ENCODE peak calls at places on chromosomes 13 and 19, in ten cellular contexts. G, Q, D, W, J, Z, S, E, K and H are unnamed samples.

GRCh38 chr13:48678316-48678715 is 24.6 kb downstream of the CYSLTR2 start:
- DNase-seq in Q (no peak), S (no peak), E (no peak), D (no peak), K (no peak), J (no peak), G (no peak), W (no peak), Z (no peak), H (peak; percentile 75)

GRCh38 chr19:15252398-15253018 is 20.3 kb upstream of the EPHX3 start:
- DNase-seq in D (no peak), Q (no peak), J (no peak), G (peak; percentile 12), E (no peak), K (peak; percentile 44), W (peak; percentile 46), Z (no peak), S (peak; percentile 69), H (peak; percentile 75)

GRCh38 chr13:80239571-80240255 is 101.2 kb downstream of the SPRY2 start:
- DNase-seq in E (no peak), J (no peak), G (no peak), Q (no peak), D (no peak), S (no peak), W (peak; percentile 18), Z (no peak), K (no peak), H (no peak)

GRCh38 chr13:44052843-44053607 is 173.3 kb downstream of the LACC1 start:
- DNase-seq in S (peak; percentile 78), W (peak; percentile 38), J (no peak), D (no peak), Z (no peak), Q (no peak), G (no peak), K (peak; percentile 39), E (peak; percentile 71), H (peak; percentile 76)

GRCh38 chr19:42277821-42278809 is 9.1 kb downstream of the CIC start:
- DNase-seq in S (peak; percentile 74), E (no peak), D (peak; percentile 33), G (no peak), Z (peak; percentile 54), K (peak; percentile 35), W (peak; percentile 22), J (no peak), Q (no peak), H (peak; percentile 57)

GRCh38 chr19:7602935-7603497 is 7.4 kb downstream of the CAMSAP3 start:
- DNase-seq in Z (no peak), J (no peak), E (peak; percentile 54), S (peak; percentile 36), G (no peak), D (no peak), K (no peak), W (no peak), Q (no peak), H (no peak)

GRCh38 chr19:35741216-35741541 is 1.1 kb downstream of the IGFLR1 start:
- DNase-seq in K (no peak), G (no peak), Z (no peak), E (no peak), D (no peak), W (no peak), J (peak; percentile 48), S (no peak), Q (no peak), H (no peak)

GRCh38 chr13:33353210-33353609 is 67.7 kb upstream of the STARD13 start:
- DNase-seq in Z (peak; percentile 51), S (no peak), J (peak; percentile 69), D (peak; percentile 41), G (peak; percentile 88), K (no peak), W (no peak), Q (no peak), E (peak; percentile 25), H (no peak)

GRCh38 chr13:75643182-75643581 is 7.1 kb downstream of the LMO7 start:
- DNase-seq in D (no peak), G (no peak), S (no peak), W (no peak), K (no peak), Z (no peak), J (no peak), E (no peak), Q (no peak), H (no peak)

GRCh38 chr13:100338265-100338664 is 249.4 kb downstream of the PCCA start:
- DNase-seq in K (no peak), D (no peak), Z (no peak), E (no peak), Q (no peak), W (peak; percentile 73), S (no peak), J (no peak), G (no peak), H (no peak)

GRCh38 chr13:40399756-40400155 is 266.7 kb downstream of the FOXO1 start:
- DNase-seq in G (peak; percentile 68), Q (no peak), E (no peak), K (no peak), D (no peak), J (no peak), S (no peak), Z (no peak), W (no peak), H (no peak)

GRCh38 chr19:41245779-41246297 is 18.3 kb upstream of the HNRNPUL1 start:
- DNase-seq in W (no peak), Z (no peak), J (no peak), G (no peak), K (no peak), Q (no peak), S (no peak), D (no peak), E (no peak), H (no peak)

GRCh38 chr19:33375156-33375744 is 1.7 kb downstream of the CEBPG start:
- DNase-seq in E (no peak), J (no peak), S (no peak), Q (no peak), G (no peak), Z (no peak), K (no peak), D (no peak), W (no peak), H (no peak)

GRCh38 chr19:33375760-33376159 is 2.3 kb downstream of the CEBPG start:
- DNase-seq in K (peak; percentile 61), Z (no peak), S (peak; percentile 43), E (no peak), W (peak; percentile 42), J (no peak), Q (no peak), G (no peak), D (no peak), H (no peak)

GRCh38 chr19:33374406-33374703 is 846 bp downstream of the CEBPG start:
- DNase-seq in D (peak; percentile 56), G (peak; percentile 21), E (peak; percentile 45), S (no peak), Z (no peak), K (peak; percentile 27), Q (no peak), W (peak; percentile 44), J (no peak), H (no peak)

GRCh38 chr19:33376423-33376822 is 2.9 kb downstream of the CEBPG start:
- DNase-seq in S (peak; percentile 86), E (peak; percentile 63), W (peak; percentile 86), G (no peak), Q (no peak), K (peak; percentile 67), Z (peak; percentile 95), J (no peak), D (peak; percentile 90), H (no peak)

GRCh38 chr19:33373701-33374405 is at the start of gene CEBPG:
- DNase-seq in Q (no peak), G (peak; percentile 51), E (peak; percentile 64), W (peak; percentile 54), Z (no peak), S (peak; percentile 72), J (peak; percentile 91), D (peak; percentile 79), K (peak; percentile 67), H (no peak)
- TF ChIP-seq CTCF in Q (peak; percentile 8), G (no peak), E (peak; percentile 48), W (peak; percentile 7), Z (no peak), S (no peak), J (peak; percentile 22), D (peak; percentile 1), K (no peak), H (peak; percentile 61)

DNA sequence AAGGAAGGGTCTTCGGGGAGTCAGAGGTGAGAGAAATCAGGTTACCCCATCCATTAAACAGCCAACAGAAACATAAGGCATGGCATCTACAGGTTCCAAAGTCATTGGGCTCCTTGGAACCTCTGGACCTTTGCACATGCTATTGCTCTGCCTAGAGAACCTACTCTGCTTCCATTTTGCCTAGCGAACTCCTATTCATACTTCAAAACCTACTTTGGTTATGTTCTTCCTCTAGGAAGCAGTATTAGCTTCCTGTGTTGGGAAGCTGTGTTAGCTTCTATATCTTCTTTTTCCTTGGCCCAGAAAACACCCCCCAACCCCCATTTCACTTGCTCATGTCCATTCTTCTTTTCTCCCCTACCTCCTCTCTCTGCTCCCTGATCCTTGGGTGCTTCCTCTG is 39.6 kb downstream of the F2RL3 start:
- DNase-seq in W (no peak), Q (no peak), J (no peak), S (no peak), K (no peak), D (no peak), Z (no peak), E (no peak), G (no peak), H (no peak)
- TF ChIP-seq CTCF in W (no peak), Q (no peak), J (no peak), S (no peak), K (no peak), D (no peak), Z (no peak), E (no peak), G (no peak), H (no peak)

GRCh38 chr13:66860868-66861447 is 369.2 kb downstream of the PCDH9 start:
- DNase-seq in J (no peak), Z (no peak), G (no peak), E (no peak), S (no peak), K (no peak), D (no peak), W (no peak), Q (no peak), H (no peak)

GRCh38 chr13:66859934-66860867 is 369.9 kb downstream of the PCDH9 start:
- DNase-seq in K (no peak), G (no peak), S (no peak), Z (no peak), J (no peak), Q (no peak), W (no peak), D (no peak), E (no peak), H (peak; percentile 60)

GRCh38 chr13:66859078-66859477 is 371.1 kb downstream of the PCDH9 start:
- DNase-seq in E (no peak), W (no peak), J (no peak), Z (no peak), G (no peak), K (no peak), Q (no peak), S (no peak), D (no peak), H (no peak)

GRCh38 chr13:66864627-66865026 is 365.5 kb downstream of the PCDH9 start:
- DNase-seq in Q (no peak), E (no peak), Z (no peak), G (no peak), W (no peak), D (no peak), K (no peak), S (no peak), J (no peak), H (no peak)
- TF ChIP-seq CTCF in Q (no peak), E (no peak), Z (no peak), G (no peak), W (no peak), D (no peak), K (no peak), S (no peak), J (no peak), H (no peak)

GRCh38 chr13:94710881-94711560 is 1.3 kb downstream of the SOX21 start:
- DNase-seq in Q (no peak), S (peak; percentile 5), K (no peak), Z (no peak), W (peak; percentile 11), D (peak; percentile 37), J (peak; percentile 49), E (no peak), G (peak; percentile 18), H (peak; percentile 86)
- TF ChIP-seq CTCF in Q (no peak), S (no peak), K (no peak), Z (no peak), W (no peak), D (no peak), J (no peak), E (peak; percentile 29), G (no peak), H (peak; percentile 59)